ENCODE peak calls at places on chromosomes 6 and 20, in nine cellular contexts. Z is fibroblast of pulmonary artery, B is fibroblast of lung, R is brain microvascular endothelial cell, P is dorsolateral prefrontal cortex, E is bronchial epithelial cell, L is endothelial cell, U is neural crest cell, Q is progenitor cell of endocrine pancreas. W is an unnamed sample.

GRCh38 chr6:35729722-35730121 is 7.1 kb upstream of the ARMC12 start:
- DNase-seq in Z (no peak), B (no peak), R (no peak), P (no peak), E (no peak), L (no peak), U (no peak), Q (no peak), W (no peak)

GRCh38 chr20:406200-407096 is 1.7 kb upstream of the RBCK1 start:
- DNase-seq in Z (no peak), B (no peak), R (no peak), P (no peak), E (no peak), L (no peak), U (no peak), Q (no peak), W (no peak)

GRCh38 chr6:141244366-141244765 is 888.4 kb upstream of the GJE1 start:
- DNase-seq in Z (no peak), B (no peak), R (no peak), P (no peak), E (no peak), L (no peak), U (no peak), Q (no peak), W (no peak)

GRCh38 chr6:34056301-34056700 is 89.6 kb downstream of the GRM4 start:
- DNase-seq in Z (peak; percentile 59), B (peak; percentile 11), R (peak; percentile 12), P (no peak), E (peak; percentile 64), L (no peak), U (peak; percentile 16), Q (no peak), W (peak; percentile 41)

GRCh38 chr6:131143319-131143718 is 8.1 kb downstream of the AKAP7 start:
- DNase-seq in Z (no peak), B (no peak), R (no peak), P (no peak), E (no peak), L (no peak), U (no peak), Q (no peak), W (no peak)

GRCh38 chr6:22349051-22349450 is 52.2 kb upstream of the PRL start:
- DNase-seq in Z (no peak), B (peak; percentile 25), R (no peak), P (no peak), E (no peak), L (no peak), U (no peak), Q (no peak), W (no peak)

GRCh38 chr20:8583209-8584106 is 451.4 kb downstream of the PLCB1 start:
- DNase-seq in Z (peak; percentile 75), B (peak; percentile 73), R (no peak), P (no peak), E (peak; percentile 7), L (no peak), U (no peak), Q (no peak), W (peak; percentile 47)

GRCh38 chr20:34575271-34575670 is 16.8 kb downstream of the MAP1LC3A start:
- DNase-seq in Z (no peak), B (no peak), R (no peak), P (no peak), E (no peak), L (no peak), U (no peak), Q (no peak), W (no peak)

GRCh38 chr20:21640556-21640955 is 64.9 kb upstream of the PAX1 start:
- DNase-seq in Z (no peak), B (no peak), R (no peak), P (no peak), E (peak; percentile 19), L (peak; percentile 17), U (no peak), Q (peak; percentile 25), W (no peak)

GRCh38 chr6:26445934-26446667 is 5.8 kb downstream of the BTN3A3 start:
- DNase-seq in Z (no peak), B (no peak), R (no peak), P (no peak), E (no peak), L (no peak), U (no peak), Q (no peak), W (no peak)

GRCh38 chr6:80304014-80304413 is 197.5 kb downstream of the BCKDHB start:
- DNase-seq in Z (peak; percentile 17), B (peak; percentile 51), R (no peak), P (no peak), E (no peak), L (no peak), U (no peak), Q (no peak), W (no peak)

GRCh38 chr6:39079726-39080125 is 31.1 kb downstream of the GLP1R start:
- DNase-seq in Z (no peak), B (no peak), R (no peak), P (no peak), E (no peak), L (no peak), U (no peak), Q (no peak), W (no peak)

DNA sequence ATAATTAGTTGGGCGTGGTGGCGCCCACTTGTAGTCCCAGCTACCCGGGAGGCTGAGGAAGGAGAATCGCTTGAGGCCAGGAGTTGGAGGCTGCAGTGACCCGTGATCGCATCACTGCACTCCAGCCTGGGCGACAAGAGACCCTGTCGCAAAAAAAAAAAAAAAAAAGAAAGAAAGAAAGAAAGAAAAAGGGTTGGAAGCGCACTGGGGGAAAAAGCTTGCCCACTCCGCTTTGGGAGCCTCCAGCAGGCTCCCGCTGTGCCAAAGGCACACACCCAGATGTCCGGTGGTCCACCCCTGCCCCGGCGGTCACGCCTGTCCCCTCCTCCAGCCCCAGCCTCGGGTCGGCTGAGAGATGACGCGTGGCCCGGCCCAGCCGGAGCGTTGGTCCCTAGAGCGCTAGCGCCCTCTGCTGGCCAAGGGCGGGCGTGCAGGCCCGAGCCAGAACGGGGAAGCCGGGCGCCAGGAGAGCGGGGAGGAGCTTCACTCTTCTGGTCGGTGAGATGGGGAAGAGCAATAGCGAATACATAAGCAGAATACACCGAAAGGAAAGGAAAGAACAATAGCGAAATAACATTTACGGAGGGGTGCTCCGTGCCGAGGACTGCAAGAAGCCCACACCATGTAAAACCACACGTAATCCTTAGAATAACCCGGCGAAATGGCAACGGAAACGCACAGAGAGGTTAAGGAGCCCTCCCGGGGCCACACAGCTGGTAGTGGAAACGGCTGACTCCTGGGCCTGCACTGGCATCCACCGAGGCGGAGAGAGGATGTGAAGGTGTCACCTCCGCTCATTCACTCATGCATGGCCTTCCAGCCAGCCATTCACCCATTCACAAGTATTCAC is 41.7 kb downstream of the UBE2V1 start:
- DNase-seq in Z (peak; percentile 79), B (peak; percentile 55), R (peak; percentile 63), P (peak; percentile 81), E (peak; percentile 53), L (peak; percentile 100), U (peak; percentile 100), Q (peak; percentile 98), W (no peak)
- TF ChIP-seq CTCF in Z (peak; percentile 92), B (peak; percentile 91), R (peak; percentile 97), P (peak; percentile 100), E (peak; percentile 99), L (peak; percentile 99), U (peak; percentile 100), Q (peak; percentile 100), W (peak; percentile 99)

DNA sequence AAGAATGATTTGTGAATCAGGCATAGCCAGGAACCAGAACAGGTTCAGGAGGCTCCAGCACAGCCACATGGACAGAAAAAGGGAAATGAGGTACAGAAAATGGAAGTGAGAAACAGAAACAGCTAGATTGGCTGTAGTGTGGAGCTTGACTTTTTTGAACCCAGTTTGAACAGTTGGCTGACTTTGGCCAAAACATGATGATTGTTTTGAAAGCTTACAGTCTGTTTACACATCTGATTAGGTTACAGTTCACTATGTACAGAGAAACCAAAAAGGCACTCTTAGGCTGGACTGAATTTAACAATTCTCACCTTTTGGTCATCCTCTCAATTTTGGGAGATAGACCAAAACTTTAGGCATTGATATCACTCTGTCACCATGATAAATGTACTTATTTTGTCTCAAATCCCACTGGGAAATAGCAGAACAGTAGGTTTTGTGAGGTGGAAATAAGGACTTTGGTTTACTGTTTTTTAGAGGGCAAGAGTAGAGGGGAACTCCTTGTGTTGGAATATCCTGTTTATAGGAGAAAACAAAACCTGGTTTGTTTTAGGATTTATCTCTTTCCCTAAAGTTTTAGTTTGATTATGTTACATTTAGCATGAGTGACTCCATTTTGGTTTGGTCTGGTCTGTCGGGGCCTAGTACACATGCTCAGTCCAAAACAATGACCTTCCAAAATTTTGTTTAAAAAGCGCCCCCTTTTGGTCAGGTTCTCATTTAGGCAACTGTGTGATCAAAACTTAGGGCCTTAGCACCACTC is 123.1 kb downstream of the OLIG3 start:
- DNase-seq in Z (no peak), B (no peak), R (no peak), P (no peak), E (no peak), L (no peak), U (no peak), Q (no peak), W (no peak)
- TF ChIP-seq CTCF in Z (peak; percentile 3), B (peak; percentile 18), R (peak; percentile 22), P (no peak), E (peak; percentile 6), L (no peak), U (peak; percentile 23), Q (no peak), W (no peak)

GRCh38 chr6:28965706-28966105 is 39.4 kb downstream of the ZNF311 start:
- DNase-seq in Z (no peak), B (no peak), R (no peak), P (no peak), E (no peak), L (no peak), U (no peak), Q (no peak), W (no peak)

GRCh38 chr6:28974505-28974904 is 30.6 kb downstream of the ZNF311 start:
- DNase-seq in Z (no peak), B (no peak), R (no peak), P (no peak), E (no peak), L (no peak), U (no peak), Q (no peak), W (no peak)

GRCh38 chr6:28968476-28968875 is 36.6 kb downstream of the ZNF311 start:
- DNase-seq in Z (no peak), B (no peak), R (no peak), P (no peak), E (no peak), L (no peak), U (no peak), Q (no peak), W (no peak)

DNA sequence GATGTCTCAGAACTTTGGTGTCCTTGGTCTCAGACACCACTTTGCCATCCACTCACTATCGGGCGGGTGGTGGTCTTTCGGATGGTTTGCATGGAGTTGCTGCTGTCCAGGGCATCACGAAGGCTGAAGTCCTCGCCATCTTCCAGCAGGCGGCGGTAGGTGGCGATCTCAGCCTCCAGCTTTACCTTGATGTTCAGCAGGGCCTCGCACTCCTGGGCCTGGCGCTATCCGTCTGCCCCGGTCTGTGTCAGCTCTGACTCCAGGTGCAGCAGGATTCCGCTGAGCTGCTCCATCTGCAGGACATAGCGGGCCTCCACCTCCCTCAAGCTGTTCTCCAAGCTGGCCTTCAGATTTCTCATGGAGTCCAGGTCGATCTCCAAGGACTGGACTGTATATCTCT is 36.0 kb downstream of the ZNF311 start:
- DNase-seq in Z (no peak), B (no peak), R (no peak), P (no peak), E (no peak), L (no peak), U (no peak), Q (no peak), W (no peak)
- TF ChIP-seq CTCF in Z (peak; percentile 2), B (no peak), R (peak; percentile 21), P (no peak), E (no peak), L (no peak), U (no peak), Q (no peak), W (no peak)

GRCh38 chr6:169950558-169950957 is 199.1 kb downstream of the ERMARD start:
- DNase-seq in Z (peak; percentile 12), B (no peak), R (no peak), P (no peak), E (peak; percentile 17), L (no peak), U (no peak), Q (no peak), W (no peak)
- TF ChIP-seq CTCF in Z (peak; percentile 23), B (peak; percentile 9), R (no peak), P (peak; percentile 14), E (peak; percentile 46), L (no peak), U (peak; percentile 23), Q (no peak), W (peak; percentile 16)